ENCODE peak calls at places on chromosomes 13 and 19, in ten cellular contexts. X is brain microvascular endothelial cell; B is CD4-positive, CD25-positive, alpha-beta regulatory T cell; U is CD8-positive, alpha-beta memory T cell; C is CD8-positive, alpha-beta T cell; J is T-helper 2 cell; H is stimulated activated CD4-positive, alpha-beta T cell treated with anti-CD3 and anti-CD28 coated beads, Interleukin-2, amount 100 ng/mL, for 48 hours; N is anterior cingulate cortex; Y is NCI-H2107; T is neural crest cell. A is an unnamed sample.

GRCh38 chr19:2043269-2043641 is 7.8 kb downstream of the MKNK2 start:
- DNase-seq in X (no peak), C (no peak), N (no peak), T (no peak), U (no peak), Y (no peak), J (no peak), H (no peak), B (no peak), A (no peak)

GRCh38 chr13:95246292-95247082 is 54.8 kb downstream of the ABCC4 start:
- DNase-seq in Y (peak), U (no peak), B (no peak), T (no peak), C (no peak), J (no peak), N (no peak), X (no peak), H (no peak), A (no peak)

GRCh38 chr13:93227906-93228801 is 1.5 kb downstream of the GPC6 start:
- DNase-seq in C (no peak), H (no peak), T (peak), U (no peak), Y (peak), B (no peak), X (peak), N (no peak), J (no peak), A (peak)

GRCh38 chr19:48258350-48258749 is 2.6 kb upstream of the CARD8 start:
- DNase-seq in B (peak), N (no peak), J (no peak), H (no peak), Y (no peak), C (peak), X (no peak), T (no peak), U (no peak), A (no peak)

GRCh38 chr13:99347911-99348451 is 40.8 kb upstream of the GPR183 start:
- DNase-seq in C (no peak), H (no peak), X (no peak), Y (no peak), B (no peak), T (no peak), N (no peak), J (no peak), U (no peak), A (peak)

GRCh38 chr13:32277838-32278237 is 37.3 kb downstream of the ZAR1L start:
- DNase-seq in Y (no peak), X (no peak), B (no peak), N (no peak), C (no peak), T (no peak), H (no peak), J (no peak), U (no peak), A (no peak)

GRCh38 chr19:3586124-3586626 is 897 bp downstream of the GIPC3 start:
- DNase-seq in X (no peak), B (no peak), C (peak), U (no peak), N (no peak), Y (no peak), T (peak), J (no peak), H (peak), A (no peak)

GRCh38 chr13:29362849-29363604 is 232.5 kb downstream of the SLC7A1 start:
- DNase-seq in C (peak), X (peak), B (no peak), U (no peak), Y (no peak), H (peak), J (no peak), T (peak), N (no peak), A (peak)

GRCh38 chr19:39342647-39343305 is 555 bp downstream of the SAMD4B start:
- DNase-seq in T (no peak), X (no peak), C (no peak), U (peak), J (no peak), H (no peak), N (no peak), Y (no peak), B (peak), A (no peak)

GRCh38 chr19:48724796-48725753 is 5.5 kb upstream of the MAMSTR start:
- DNase-seq in J (no peak), X (peak), B (no peak), N (no peak), Y (no peak), U (no peak), T (no peak), H (no peak), C (no peak), A (peak)

GRCh38 chr13:111347438-111347837 is 27.0 kb downstream of the TEX29 start:
- DNase-seq in T (no peak), C (no peak), Y (no peak), U (no peak), B (no peak), N (no peak), X (no peak), J (no peak), H (no peak), A (peak)

GRCh38 chr13:111387026-111387871 is 66.8 kb downstream of the TEX29 start:
- DNase-seq in B (no peak), X (no peak), H (no peak), Y (no peak), N (no peak), U (no peak), J (no peak), T (no peak), C (no peak), A (no peak)

GRCh38 chr13:32024750-32025149 is 6.8 kb upstream of the FRY start:
- DNase-seq in T (no peak), H (no peak), X (no peak), B (no peak), J (no peak), N (no peak), U (no peak), Y (no peak), C (no peak), A (no peak)

GRCh38 chr13:106752584-106753202 is 184.8 kb upstream of the ARGLU1 start:
- DNase-seq in Y (no peak), C (no peak), H (no peak), J (no peak), B (no peak), X (no peak), T (no peak), N (no peak), U (no peak), A (no peak)

GRCh38 chr19:9523885-9524474 is 14.5 kb downstream of the ZNF426 start:
- DNase-seq in C (no peak), X (no peak), H (no peak), U (no peak), Y (no peak), J (no peak), N (no peak), T (no peak), B (no peak), A (peak)

GRCh38 chr19:55467236-55468053 is 2.9 kb upstream of the C19orf85 start:
- DNase-seq in T (peak), B (peak), Y (no peak), X (no peak), H (peak), U (peak), N (no peak), J (peak), C (peak), A (peak)

GRCh38 chr13:25207291-25207690 is 35.2 kb upstream of the AMER2 start:
- DNase-seq in H (no peak), B (no peak), U (no peak), N (no peak), X (no peak), C (no peak), T (no peak), Y (no peak), J (no peak), A (no peak)

GRCh38 chr13:52738719-52739467 is 727 bp downstream of the CNMD start:
- DNase-seq in B (no peak), H (peak), N (no peak), X (no peak), T (peak), C (peak), U (no peak), Y (no peak), J (no peak), A (peak)

GRCh38 chr13:107835339-107836018 is 379.9 kb downstream of the LIG4 start:
- DNase-seq in N (no peak), X (peak), H (no peak), C (no peak), Y (no peak), T (no peak), B (no peak), J (no peak), U (no peak), A (no peak)

GRCh38 chr13:93029536-93029935 is 197.1 kb upstream of the GPC6 start:
- DNase-seq in X (peak), J (no peak), T (no peak), Y (no peak), N (no peak), B (no peak), U (no peak), H (no peak), C (no peak), A (no peak)

GRCh38 chr13:49214917-49215376 is 5.2 kb upstream of the MLNR start:
- DNase-seq in H (peak), C (peak), T (no peak), X (no peak), B (no peak), J (no peak), N (no peak), U (peak), Y (no peak), A (peak)

GRCh38 chr13:112532837-112533745 is 54.9 kb downstream of the TUBGCP3 start:
- DNase-seq in B (peak), T (no peak), X (no peak), C (no peak), Y (no peak), U (no peak), N (no peak), H (no peak), J (no peak), A (peak)

GRCh38 chr13:41588899-41589298 is 131.5 kb downstream of the RGCC start:
- DNase-seq in U (no peak), N (no peak), H (peak), T (no peak), X (peak), J (no peak), C (no peak), B (no peak), Y (no peak), A (peak)

GRCh38 chr19:903266-903797 is 9.7 kb downstream of the R3HDM4 start:
- DNase-seq in T (no peak), U (no peak), B (no peak), Y (peak), J (no peak), H (no peak), N (no peak), X (no peak), C (no peak), A (no peak)

GRCh38 chr19:36950335-36951119 is 34.4 kb downstream of the ZNF568 start:
- DNase-seq in C (no peak), N (no peak), X (no peak), B (no peak), U (no peak), Y (no peak), T (no peak), J (no peak), H (no peak), A (no peak)

GRCh38 chr19:32465176-32465575 is 59.6 kb downstream of the DPY19L3 start:
- DNase-seq in B (no peak), C (no peak), U (no peak), H (no peak), J (no peak), Y (no peak), T (no peak), N (no peak), X (no peak), A (no peak)

GRCh38 chr19:49889038-49889686 is 7.5 kb downstream of the IL4I1 start:
- DNase-seq in X (no peak), N (no peak), U (no peak), B (no peak), Y (no peak), T (no peak), C (no peak), J (no peak), H (no peak), A (no peak)

GRCh38 chr19:33902802-33903488 is 106.3 kb downstream of the KCTD15 start:
- DNase-seq in X (no peak), H (no peak), C (no peak), Y (no peak), N (no peak), B (no peak), T (no peak), U (no peak), J (no peak), A (no peak)

GRCh38 chr19:48877900-48878218 is 5.6 kb downstream of the PPP1R15A start:
- DNase-seq in U (no peak), H (no peak), Y (no peak), T (no peak), X (no peak), C (no peak), N (no peak), B (no peak), J (no peak), A (no peak)

GRCh38 chr19:5687360-5688198 is 2.5 kb upstream of the RPL36 start:
- DNase-seq in N (no peak), C (no peak), B (no peak), T (no peak), X (no peak), Y (no peak), U (no peak), J (no peak), H (no peak), A (no peak)

GRCh38 chr19:20923077-20923871 is at the start of gene ZNF85:
- DNase-seq in U (peak), N (peak), B (peak), Y (peak), C (peak), J (peak), X (peak), H (peak), T (peak), A (peak)

GRCh38 chr13:44908712-44909111 is 80.6 kb downstream of the NUFIP1 start:
- DNase-seq in X (no peak), B (no peak), H (no peak), J (no peak), Y (no peak), U (no peak), C (no peak), N (no peak), T (no peak), A (no peak)

GRCh38 chr19:42303876-42304275 is 1.5 kb upstream of the PAFAH1B3 start:
- DNase-seq in B (no peak), C (no peak), H (no peak), Y (no peak), T (no peak), U (no peak), J (no peak), N (no peak), X (no peak), A (no peak)

GRCh38 chr19:54875506-54875905 is 1.5 kb downstream of the FCAR start:
- DNase-seq in Y (no peak), X (no peak), C (no peak), U (no peak), T (no peak), N (no peak), B (no peak), J (no peak), H (no peak), A (no peak)

GRCh38 chr13:80341098-80341701 is at the start of gene SPRY2:
- DNase-seq in H (no peak), X (peak), N (peak), B (no peak), T (peak), C (peak), U (no peak), Y (peak), J (no peak), A (peak)

GRCh38 chr13:114143806-114144605 is 11.6 kb upstream of the RASA3 start:
- DNase-seq in X (no peak), J (peak), Y (no peak), U (peak), N (no peak), C (peak), T (no peak), B (no peak), H (peak), A (no peak)